ENCODE peak calls at places on chromosomes 12 and 14, in nine cellular contexts. O, T, Z, J, E, L, H, M and Q are unnamed samples.

GRCh38 chr12:2877047-2877958 is at the start of the genes FOXM1 and RHNO1:
- DNase-seq in M (peak), H (peak), Z (peak), L (peak), E (peak), T (peak), J (peak), O (peak), Q (peak)

GRCh38 chr12:116421785-116422538 is 137.2 kb upstream of the MAP1LC3B2 start:
- DNase-seq in E (no peak), M (no peak), L (no peak), H (no peak), T (no peak), J (no peak), Z (no peak), O (no peak), Q (no peak)

GRCh38 chr14:50061664-50062437 is 54.5 kb downstream of the VCPKMT start:
- DNase-seq in Z (no peak), T (peak), O (peak), J (peak), L (peak), H (no peak), M (no peak), E (no peak), Q (peak)

GRCh38 chr14:102891111-102891510 is 31.4 kb upstream of the AMN start:
- DNase-seq in M (no peak), J (no peak), H (no peak), E (no peak), L (no peak), O (no peak), T (no peak), Z (no peak), Q (peak)

GRCh38 chr12:64452559-64453329 is 824 bp downstream of the TBK1 start:
- DNase-seq in T (peak), L (no peak), J (peak), O (peak), E (peak), H (no peak), Z (peak), M (no peak), Q (no peak)

GRCh38 chr14:80930836-80931389 is 10.6 kb downstream of the CEP128 start:
- DNase-seq in Z (peak), T (peak), J (peak), M (no peak), O (no peak), H (no peak), E (no peak), L (no peak), Q (no peak)

GRCh38 chr12:2335517-2335916 is 282.7 kb downstream of the CACNA1C start:
- DNase-seq in T (no peak), E (no peak), O (no peak), H (no peak), Z (peak), J (no peak), M (no peak), L (no peak), Q (no peak)

GRCh38 chr14:24894583-24895242 is 155.2 kb downstream of the STXBP6 start:
- DNase-seq in L (no peak), Z (no peak), H (no peak), M (no peak), J (no peak), O (no peak), E (no peak), T (no peak), Q (no peak)

GRCh38 chr12:68042212-68042699 is 53.0 kb downstream of the IFNG-AS1 start:
- DNase-seq in T (peak), J (peak), E (no peak), L (no peak), O (peak), Z (no peak), M (no peak), H (no peak), Q (no peak)

GRCh38 chr14:105876158-105876557 is 349.8 kb downstream of the TMEM121 start:
- DNase-seq in T (no peak), L (no peak), Z (no peak), H (no peak), M (peak), E (no peak), J (no peak), O (no peak), Q (no peak)

GRCh38 chr12:34218193-34219045 is 196.1 kb downstream of the ALG10 start:
- DNase-seq in J (peak), E (peak), H (no peak), T (peak), Z (peak), O (peak), M (peak), L (peak), Q (peak)

GRCh38 chr12:92721130-92721529 is 18.3 kb downstream of the PLEKHG7 start:
- DNase-seq in H (no peak), E (no peak), O (peak), M (no peak), J (no peak), Z (no peak), L (no peak), T (no peak), Q (no peak)

GRCh38 chr12:118055144-118055557 is 5.8 kb downstream of the WSB2 start:
- DNase-seq in H (no peak), J (peak), O (peak), L (peak), T (no peak), M (no peak), E (peak), Z (no peak), Q (no peak)

GRCh38 chr12:26831959-26832816 is 806 bp downstream of the ITPR2 start:
- DNase-seq in M (peak), Z (peak), E (peak), O (peak), J (peak), H (peak), T (peak), L (peak), Q (no peak)

GRCh38 chr14:68739701-68740100 is 53.2 kb downstream of the ZFP36L1 start:
- DNase-seq in Z (no peak), O (no peak), L (no peak), T (no peak), M (no peak), E (no peak), J (no peak), H (no peak), Q (peak)

GRCh38 chr12:88952543-88952942 is 372.3 kb upstream of the KITLG start:
- DNase-seq in E (no peak), J (no peak), M (no peak), T (peak), O (no peak), H (no peak), Z (no peak), L (no peak), Q (no peak)

GRCh38 chr14:102211240-102211639 is 71.5 kb downstream of the WDR20 start:
- DNase-seq in E (no peak), L (no peak), Z (no peak), H (no peak), T (no peak), O (no peak), M (no peak), J (no peak), Q (peak)

GRCh38 chr12:29148958-29149690 is at the start of gene FAR2:
- DNase-seq in O (peak), E (no peak), H (peak), M (peak), J (peak), L (peak), Z (peak), T (peak), Q (no peak)

GRCh38 chr12:47768323-47768811 is 4.7 kb upstream of the SLC48A1 start:
- DNase-seq in J (no peak), L (no peak), H (no peak), M (no peak), O (peak), Z (no peak), T (no peak), E (no peak), Q (no peak)

GRCh38 chr14:35480119-35480769 is 53.7 kb upstream of the INSM2 start:
- DNase-seq in O (peak), Z (no peak), T (peak), J (peak), M (no peak), H (no peak), E (no peak), L (no peak), Q (no peak)

GRCh38 chr12:111093428-111094142 is 173.2 kb upstream of the MYL2 start:
- DNase-seq in Z (no peak), T (no peak), J (no peak), L (no peak), O (no peak), H (no peak), M (no peak), E (no peak), Q (no peak)

GRCh38 chr14:72615511-72616121 is 278.3 kb downstream of the DPF3 start:
- DNase-seq in T (peak), E (no peak), O (peak), M (no peak), L (no peak), H (no peak), J (peak), Z (no peak), Q (no peak)

GRCh38 chr12:22299294-22299912 is 35.1 kb downstream of the ST8SIA1 start:
- DNase-seq in J (no peak), Z (no peak), M (no peak), E (no peak), L (no peak), O (no peak), T (no peak), H (peak), Q (no peak)

GRCh38 chr12:124684971-124685688 is 117.7 kb upstream of the NCOR2 start:
- DNase-seq in L (no peak), M (no peak), Z (peak), O (no peak), T (peak), E (peak), J (no peak), H (no peak), Q (no peak)

GRCh38 chr12:113762155-113762848 is 203.8 kb downstream of the RBM19 start:
- DNase-seq in T (no peak), M (no peak), J (no peak), L (no peak), O (peak), Z (peak), H (peak), E (no peak), Q (no peak)

GRCh38 chr12:4830568-4830967 is 79.1 kb upstream of the KCNA1 start:
- DNase-seq in T (no peak), O (no peak), E (no peak), L (no peak), H (no peak), M (no peak), J (no peak), Z (no peak), Q (no peak)

GRCh38 chr12:11723993-11724392 is 74.5 kb downstream of the ETV6 start:
- DNase-seq in L (no peak), Z (no peak), E (no peak), J (no peak), T (peak), H (no peak), M (no peak), O (peak), Q (no peak)

GRCh38 chr12:121970901-121971300 is 50.8 kb upstream of the BCL7A start:
- DNase-seq in E (no peak), M (no peak), J (no peak), L (no peak), H (no peak), Z (no peak), T (no peak), O (no peak), Q (peak)

GRCh38 chr12:85225501-85225900 is 54.5 kb upstream of the ALX1 start:
- DNase-seq in E (no peak), M (no peak), J (no peak), O (no peak), T (no peak), Z (no peak), H (no peak), L (no peak), Q (no peak)

GRCh38 chr14:54355698-54356097 is 41.1 kb upstream of the CDKN3 start:
- DNase-seq in Z (no peak), T (no peak), L (no peak), H (no peak), J (no peak), O (no peak), M (no peak), E (no peak), Q (no peak)

GRCh38 chr14:95507174-95507573 is 9.3 kb downstream of the SYNE3 start:
- DNase-seq in L (peak), M (peak), Z (peak), T (peak), O (peak), E (peak), H (no peak), J (peak), Q (peak)